ENCODE peak calls at places on chromosomes 2 and 18, in nine cellular contexts. Q, S, G, N, P, X, O, M and D are unnamed samples.

GRCh38 chr2:149084924-149085795 is 46.7 kb downstream of the LYPD6B start:
- DNase-seq in Q (peak; percentile 14), G (no peak), M (no peak), O (no peak), X (no peak), P (no peak), N (peak; percentile 20), S (no peak), D (no peak)

GRCh38 chr2:241812730-241813079 is 3.7 kb downstream of the NEU4 start:
- DNase-seq in N (no peak), G (no peak), Q (no peak), X (no peak), S (no peak), P (no peak), M (no peak), O (no peak), D (no peak)

GRCh38 chr2:167756427-167756826 is 491.0 kb downstream of the STK39 start:
- DNase-seq in M (no peak), N (no peak), G (peak; percentile 85), P (peak; percentile 61), O (no peak), Q (peak; percentile 87), S (no peak), X (peak; percentile 7), D (peak; percentile 25)

GRCh38 chr2:62475172-62476011 is 30.6 kb downstream of the TMEM17 start:
- DNase-seq in S (no peak), P (peak; percentile 86), Q (no peak), M (no peak), X (peak; percentile 33), N (no peak), O (no peak), G (peak; percentile 20), D (no peak)

GRCh38 chr2:165593081-165593480 is 123.6 kb downstream of the CSRNP3 start:
- DNase-seq in P (no peak), O (no peak), M (no peak), G (no peak), X (no peak), Q (no peak), N (no peak), S (no peak), D (no peak)

GRCh38 chr2:222318712-222319575 is 20.1 kb upstream of the PAX3 start:
- DNase-seq in N (no peak), P (peak; percentile 82), Q (peak; percentile 23), S (no peak), X (peak; percentile 60), G (peak; percentile 54), M (peak; percentile 35), O (no peak), D (no peak)

GRCh38 chr2:63984606-63985359 is 34.4 kb downstream of the VPS54 start:
- DNase-seq in X (no peak), O (no peak), P (no peak), G (no peak), Q (peak; percentile 7), N (no peak), S (no peak), M (no peak), D (no peak)

GRCh38 chr2:50098242-50098641 is 933.7 kb downstream of the NRXN1 start:
- DNase-seq in X (no peak), N (no peak), Q (no peak), M (no peak), O (no peak), P (no peak), S (no peak), G (peak; percentile 8), D (no peak)

GRCh38 chr2:144412727-144413126 is 107.2 kb downstream of the ZEB2 start:
- DNase-seq in Q (no peak), G (no peak), M (no peak), S (no peak), N (no peak), P (no peak), O (no peak), X (no peak), D (no peak)

GRCh38 chr2:126835261-126835660 is 63.4 kb upstream of the TEX51 start:
- DNase-seq in G (no peak), O (no peak), Q (no peak), P (no peak), N (no peak), S (no peak), X (no peak), M (no peak), D (no peak)

GRCh38 chr2:240567137-240567871 is 980 bp upstream of the RNPEPL1 start:
- DNase-seq in G (no peak), M (no peak), N (no peak), S (peak; percentile 63), O (no peak), P (no peak), X (peak; percentile 20), Q (peak; percentile 27), D (no peak)

GRCh38 chr18:23884712-23885375 is 129.7 kb upstream of the TTC39C start:
- DNase-seq in P (no peak), S (no peak), Q (no peak), M (no peak), G (peak; percentile 45), N (no peak), X (no peak), O (no peak), D (no peak)

GRCh38 chr2:55138546-55139288 is 88.5 kb upstream of the RTN4 start:
- DNase-seq in X (no peak), M (no peak), Q (no peak), N (no peak), G (no peak), P (no peak), S (no peak), O (no peak), D (no peak)

GRCh38 chr2:218883491-218884490 is 3.1 kb downstream of the WNT10A start:
- DNase-seq in X (peak; percentile 25), Q (no peak), P (peak; percentile 64), M (no peak), S (no peak), N (no peak), O (no peak), G (peak; percentile 60), D (no peak)

GRCh38 chr2:130355181-130355577 is 677 bp upstream of the PTPN18 start:
- DNase-seq in M (no peak), Q (no peak), X (peak; percentile 19), G (no peak), P (no peak), O (no peak), S (peak; percentile 34), N (no peak), D (no peak)

GRCh38 chr2:866887-867286 is 83.8 kb upstream of the SNTG2 start:
- DNase-seq in Q (no peak), X (no peak), N (no peak), O (no peak), M (no peak), P (no peak), G (no peak), S (no peak), D (no peak)

GRCh38 chr2:235978022-235978421 is 190.2 kb downstream of the GBX2 start:
- DNase-seq in O (no peak), M (no peak), N (no peak), X (no peak), Q (no peak), S (no peak), G (no peak), P (no peak), D (no peak)

GRCh38 chr18:29661924-29662323 is 1380.6 kb downstream of the DSC3 start:
- DNase-seq in S (no peak), G (no peak), Q (no peak), P (peak; percentile 4), M (no peak), X (no peak), N (no peak), O (no peak), D (no peak)

GRCh38 chr2:126837926-126838717 is 60.6 kb upstream of the TEX51 start:
- DNase-seq in P (peak; percentile 62), X (no peak), Q (no peak), O (no peak), N (no peak), S (peak; percentile 11), M (no peak), G (no peak), D (no peak)

GRCh38 chr2:71798266-71799012 is 345.1 kb downstream of the DYSF start:
- DNase-seq in N (peak; percentile 18), X (peak; percentile 35), Q (peak; percentile 59), O (no peak), G (peak; percentile 87), P (peak; percentile 49), S (peak; percentile 42), M (peak; percentile 52), D (peak; percentile 9)

GRCh38 chr2:1854747-1855146 is 110.4 kb upstream of the PXDN start:
- DNase-seq in S (no peak), O (peak; percentile 9), G (peak; percentile 89), P (peak; percentile 84), M (peak; percentile 46), Q (peak; percentile 90), X (peak; percentile 28), N (no peak), D (peak; percentile 76)

GRCh38 chr2:71788186-71788525 is 334.8 kb downstream of the DYSF start:
- DNase-seq in G (no peak), N (no peak), X (no peak), S (no peak), O (no peak), M (no peak), Q (no peak), P (no peak), D (no peak)

GRCh38 chr2:29797916-29798315 is 123.5 kb downstream of the ALK start:
- DNase-seq in N (no peak), Q (no peak), S (no peak), G (no peak), M (no peak), X (no peak), O (no peak), P (no peak), D (no peak)

GRCh38 chr2:180413331-180413730 is 406.2 kb upstream of the CWC22 start:
- DNase-seq in M (no peak), Q (no peak), N (no peak), S (no peak), P (no peak), G (no peak), O (no peak), X (no peak), D (no peak)

GRCh38 chr2:101442042-101442666 is 32.8 kb downstream of the RFX8 start:
- DNase-seq in S (no peak), M (no peak), Q (peak; percentile 65), P (no peak), N (peak; percentile 53), G (no peak), O (no peak), X (peak; percentile 67), D (peak; percentile 51)

GRCh38 chr2:45008296-45009129 is 739 bp downstream of the SIX2 start:
- DNase-seq in N (no peak), G (peak; percentile 40), X (peak; percentile 18), S (peak; percentile 62), Q (peak; percentile 39), M (no peak), P (peak; percentile 56), O (no peak), D (no peak)

GRCh38 chr2:219897456-219897855 is 270.0 kb downstream of the SLC4A3 start:
- DNase-seq in M (no peak), S (no peak), N (no peak), X (no peak), G (no peak), P (no peak), O (no peak), Q (no peak), D (no peak)

GRCh38 chr2:70340921-70341765 is 39.3 kb upstream of the FAM136A start:
- DNase-seq in X (peak; percentile 55), M (peak; percentile 45), G (peak; percentile 88), Q (peak; percentile 53), N (peak; percentile 46), S (peak; percentile 43), O (peak; percentile 20), P (peak; percentile 78), D (peak; percentile 31)

GRCh38 chr2:41829011-41829500 is 218.8 kb upstream of the PKDCC start:
- DNase-seq in G (no peak), M (no peak), O (no peak), S (no peak), Q (no peak), X (no peak), P (no peak), N (no peak), D (no peak)

GRCh38 chr2:39304200-39304599 is 60.4 kb upstream of the CDKL4 start:
- DNase-seq in G (no peak), P (no peak), N (peak; percentile 11), O (no peak), X (no peak), M (no peak), Q (no peak), S (no peak), D (no peak)

GRCh38 chr2:69827796-69828540 is 1.5 kb upstream of the GMCL1 start:
- DNase-seq in N (no peak), S (no peak), P (no peak), G (no peak), M (no peak), Q (peak; percentile 41), X (peak; percentile 8), O (peak; percentile 43), D (peak; percentile 17)